ENCODE peak calls at places on chromosomes 2 and 18, in eight cellular contexts. W, U, M, D, Y, S, L and P are unnamed samples.

GRCh38 chr2:109322111-109322510 is 193.1 kb downstream of the SH3RF3 start:
- DNase-seq in D (peak), U (peak), W (no peak), S (peak), L (peak), Y (peak), M (peak), P (peak)

GRCh38 chr18:55296761-55297160 is 291.2 kb downstream of the TCF4 start:
- DNase-seq in Y (no peak), U (no peak), S (no peak), W (no peak), M (no peak), L (no peak), D (peak), P (no peak)

GRCh38 chr2:190407246-190407661 is 901 bp upstream of the MFSD6 start:
- DNase-seq in Y (no peak), W (no peak), L (no peak), D (no peak), U (no peak), S (no peak), M (no peak), P (no peak)

GRCh38 chr2:218860950-218861381 is 1.4 kb downstream of the WNT6 start:
- DNase-seq in M (peak), U (peak), S (peak), W (peak), D (peak), Y (no peak), L (no peak), P (peak)

GRCh38 chr18:79093986-79094385 is 24.8 kb downstream of the ATP9B start:
- DNase-seq in M (no peak), U (no peak), L (no peak), D (no peak), W (no peak), Y (no peak), S (no peak), P (no peak)

GRCh38 chr2:43270930-43271615 is 44.7 kb upstream of the ZFP36L2 start:
- DNase-seq in W (no peak), D (peak), L (no peak), S (no peak), U (no peak), Y (no peak), M (no peak), P (no peak)

GRCh38 chr18:37570336-37570930 is 4.8 kb upstream of the CELF4 start:
- DNase-seq in L (no peak), M (no peak), Y (no peak), D (no peak), U (no peak), W (peak), S (no peak), P (no peak)

GRCh38 chr2:230130668-230131364 is 62.1 kb upstream of the SLC16A14 start:
- DNase-seq in W (no peak), Y (peak), L (no peak), S (peak), U (peak), M (peak), D (peak), P (peak)

GRCh38 chr2:114729025-114729424 is 286.6 kb downstream of the DPP10 start:
- DNase-seq in U (no peak), M (no peak), D (no peak), S (no peak), L (no peak), Y (no peak), W (no peak), P (no peak)

GRCh38 chr2:68720665-68721064 is 13.9 kb upstream of the ARHGAP25 start:
- DNase-seq in Y (no peak), W (no peak), M (no peak), L (no peak), D (no peak), S (no peak), U (no peak), P (no peak)

GRCh38 chr2:68719912-68720311 is 14.7 kb upstream of the ARHGAP25 start:
- DNase-seq in S (no peak), U (no peak), Y (no peak), M (no peak), L (no peak), D (no peak), W (no peak), P (no peak)

GRCh38 chr2:68721482-68722071 is 13.0 kb upstream of the ARHGAP25 start:
- DNase-seq in M (no peak), D (no peak), L (no peak), Y (no peak), W (no peak), S (no peak), U (no peak), P (no peak)

GRCh38 chr2:68726100-68726499 is 8.5 kb upstream of the ARHGAP25 start:
- DNase-seq in D (no peak), S (no peak), U (no peak), M (no peak), L (no peak), Y (no peak), W (no peak), P (no peak)

GRCh38 chr2:68722712-68723111 is 11.9 kb upstream of the ARHGAP25 start:
- DNase-seq in Y (no peak), M (no peak), D (no peak), U (no peak), S (no peak), W (peak), L (no peak), P (no peak)
- TF ChIP-seq CTCF in Y (no peak), M (no peak), D (no peak), U (no peak), S (no peak), W (no peak), L (no peak), P (no peak)

DNA sequence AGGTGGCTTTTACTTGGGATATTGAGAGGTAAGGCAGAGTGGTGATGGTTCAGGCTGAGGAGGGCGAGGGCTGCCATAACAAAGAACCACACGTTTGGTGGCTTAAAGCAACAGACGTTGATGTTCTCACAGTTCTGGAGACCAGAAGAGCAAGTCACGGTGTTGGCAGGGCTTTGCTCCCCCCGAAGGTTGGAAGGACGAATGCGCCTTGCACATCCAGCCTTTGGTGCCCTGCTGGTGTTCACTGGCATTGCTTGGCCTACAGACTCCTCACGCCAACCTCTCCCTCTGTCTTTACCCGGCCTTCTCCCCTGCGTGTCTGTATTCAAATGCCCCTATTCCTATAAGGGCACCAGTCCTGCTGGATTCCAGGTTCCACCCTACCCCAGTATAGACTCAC is 125.4 kb downstream of the TPO start:
- DNase-seq in M (no peak), U (no peak), L (no peak), D (peak), S (no peak), Y (no peak), W (peak), P (no peak)
- TF ChIP-seq CTCF in M (no peak), U (no peak), L (no peak), D (peak), S (no peak), Y (no peak), W (no peak), P (peak)

GRCh38 chr2:79972661-79973060 is 331.9 kb downstream of the LRRTM1 start:
- DNase-seq in Y (no peak), M (no peak), S (no peak), D (no peak), U (no peak), W (no peak), L (no peak), P (no peak)

GRCh38 chr2:79964966-79965365 is 339.6 kb downstream of the LRRTM1 start:
- DNase-seq in W (no peak), Y (no peak), S (no peak), D (no peak), M (no peak), U (no peak), L (no peak), P (no peak)

GRCh38 chr2:79966369-79966768 is 338.2 kb downstream of the LRRTM1 start:
- DNase-seq in W (no peak), D (no peak), Y (no peak), M (no peak), U (no peak), S (no peak), L (no peak), P (no peak)

GRCh38 chr2:79971807-79972206 is 332.7 kb downstream of the LRRTM1 start:
- DNase-seq in S (no peak), L (no peak), M (no peak), W (no peak), Y (no peak), U (no peak), D (no peak), P (no peak)

GRCh38 chr2:79966882-79967281 is 337.7 kb downstream of the LRRTM1 start:
- DNase-seq in M (no peak), U (no peak), Y (no peak), D (no peak), S (no peak), L (no peak), W (no peak), P (no peak)
- TF ChIP-seq CTCF in M (no peak), U (no peak), Y (no peak), D (no peak), S (no peak), L (no peak), W (no peak), P (no peak)

GRCh38 chr2:118169359-118170005 is 81.2 kb downstream of the INSIG2 start:
- DNase-seq in D (no peak), U (peak), Y (no peak), M (peak), L (no peak), W (no peak), S (peak), P (peak)
- TF ChIP-seq CTCF in D (no peak), U (no peak), Y (no peak), M (no peak), L (no peak), W (no peak), S (no peak), P (no peak)

GRCh38 chr2:70767094-70767698 is 804 bp downstream of the ADD2 start:
- DNase-seq in S (no peak), D (no peak), Y (no peak), L (no peak), W (peak), U (no peak), M (no peak), P (no peak)

GRCh38 chr2:70766357-70767093 is 1.5 kb downstream of the ADD2 start:
- DNase-seq in Y (no peak), W (no peak), D (no peak), M (no peak), L (no peak), S (no peak), U (no peak), P (no peak)

GRCh38 chr2:70769450-70769849 is 1.4 kb upstream of the ADD2 start:
- DNase-seq in W (no peak), Y (no peak), S (no peak), U (no peak), M (no peak), D (no peak), L (no peak), P (no peak)

GRCh38 chr2:70768585-70769085 is 635 bp upstream of the ADD2 start:
- DNase-seq in L (no peak), M (no peak), W (no peak), S (no peak), Y (no peak), U (no peak), D (no peak), P (no peak)

DNA sequence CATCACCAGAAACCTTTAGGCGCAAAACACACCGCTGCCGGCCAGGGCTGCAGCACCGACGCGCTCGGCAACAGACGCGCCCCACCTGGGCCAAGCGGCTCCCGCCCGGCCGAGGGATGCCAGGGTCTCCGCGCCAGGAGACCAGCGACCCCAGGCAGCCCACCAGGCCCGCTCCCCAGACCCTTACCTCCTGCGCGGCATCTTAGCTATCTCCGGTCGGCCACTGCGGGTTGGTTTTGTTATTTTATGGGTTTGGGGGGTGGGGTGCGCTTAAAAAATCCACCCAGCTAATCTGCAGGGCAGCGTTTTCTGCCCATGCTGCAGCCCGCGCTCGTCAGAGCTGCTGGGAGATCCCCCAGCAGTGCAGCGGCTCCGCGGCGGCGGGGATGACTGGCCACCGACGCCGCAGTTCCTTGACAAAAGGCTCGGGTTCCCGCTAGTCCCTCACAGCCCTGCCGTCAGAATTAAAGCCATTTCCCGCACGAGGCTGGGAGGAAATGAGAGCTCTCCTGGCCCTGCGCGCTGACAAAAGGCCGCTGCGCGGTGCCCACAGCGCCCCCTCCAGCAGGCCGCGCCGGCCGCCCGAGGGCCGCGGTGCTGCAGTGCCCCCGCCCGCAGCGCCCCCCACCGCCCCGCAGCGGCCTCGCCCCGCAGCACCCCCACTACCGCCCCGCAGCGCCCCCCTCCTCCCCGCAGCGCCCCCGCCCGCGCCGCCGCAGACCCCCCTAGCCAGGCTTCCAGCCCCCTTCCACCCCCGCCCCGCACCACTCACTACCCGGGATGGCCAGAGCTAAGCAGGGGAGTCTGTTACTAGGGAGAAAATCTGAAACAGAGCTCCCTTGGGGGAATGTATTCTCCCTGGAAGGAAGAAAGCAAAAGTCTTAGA is at the start of gene ADD2:
- DNase-seq in Y (peak), U (peak), M (peak), S (peak), D (peak), L (no peak), W (peak), P (peak)
- TF ChIP-seq CTCF in Y (peak), U (no peak), M (no peak), S (no peak), D (no peak), L (no peak), W (peak), P (peak)

GRCh38 chr2:181973379-181973778 is 12.3 kb upstream of the PPP1R1C start:
- DNase-seq in U (no peak), L (no peak), D (no peak), Y (no peak), S (no peak), M (no peak), W (no peak), P (no peak)

GRCh38 chr2:181972431-181973190 is 13.0 kb upstream of the PPP1R1C start:
- DNase-seq in S (no peak), M (no peak), L (no peak), U (no peak), Y (no peak), W (no peak), D (peak), P (no peak)

GRCh38 chr2:181971032-181971431 is 14.6 kb upstream of the PPP1R1C start:
- DNase-seq in L (no peak), U (no peak), W (no peak), M (no peak), Y (no peak), D (no peak), S (no peak), P (no peak)

DNA sequence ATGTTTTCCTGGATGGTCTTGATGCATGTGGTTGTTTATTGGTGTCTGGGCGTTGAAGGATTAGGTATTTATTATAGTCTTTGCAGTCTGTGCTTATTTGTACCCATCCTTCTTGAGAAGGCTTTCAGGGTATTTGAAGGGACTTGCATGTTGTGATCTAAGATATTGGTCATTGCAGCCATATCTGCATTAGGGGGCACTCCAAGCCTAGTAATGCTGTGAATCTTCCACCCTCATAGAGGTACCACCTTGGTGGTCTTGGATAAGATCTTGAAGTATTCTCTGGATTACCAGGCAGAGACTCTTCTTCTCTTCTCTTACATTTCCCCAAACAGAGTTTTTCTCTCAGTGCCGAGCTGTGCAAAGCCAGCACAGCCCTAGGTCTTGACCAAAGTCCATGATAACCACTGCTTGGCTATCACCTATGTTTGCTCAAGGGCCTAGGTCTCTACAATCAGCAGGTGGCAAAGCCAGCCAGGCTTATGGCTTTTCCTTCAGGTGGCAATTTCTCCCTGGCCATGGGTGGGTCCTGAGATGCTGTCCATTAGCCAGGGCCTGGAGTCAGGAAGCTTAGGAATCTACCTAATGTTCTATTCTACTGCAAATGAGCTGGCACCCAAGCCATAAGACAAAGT is 15.4 kb upstream of the PPP1R1C start:
- DNase-seq in S (no peak), L (no peak), Y (peak), U (no peak), M (no peak), W (no peak), D (no peak), P (no peak)
- TF ChIP-seq CTCF in S (peak), L (no peak), Y (no peak), U (no peak), M (no peak), W (no peak), D (no peak), P (peak)

DNA sequence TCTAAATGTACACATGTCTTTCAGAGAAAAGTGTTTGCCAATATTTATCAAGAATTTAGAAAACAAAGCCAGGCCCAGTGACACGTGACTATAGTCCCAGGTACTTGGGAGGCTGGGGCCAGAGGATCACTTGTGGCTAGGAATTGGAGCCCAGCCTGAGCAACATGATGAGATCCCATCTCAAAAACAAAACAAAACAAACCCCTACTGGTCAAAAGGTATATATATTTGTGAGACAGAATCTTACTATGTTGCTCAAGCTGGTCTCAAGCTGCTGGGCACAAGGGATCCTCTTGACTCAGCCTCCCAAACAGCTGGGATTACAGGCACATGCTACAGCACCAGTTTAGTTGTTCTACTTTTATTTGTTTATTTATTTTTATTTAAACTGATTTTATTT is 79.2 kb downstream of the ZDBF2 start:
- DNase-seq in Y (no peak), S (no peak), U (no peak), W (no peak), L (no peak), D (peak), M (no peak), P (no peak)
- TF ChIP-seq CTCF in Y (no peak), S (no peak), U (no peak), W (no peak), L (no peak), D (no peak), M (no peak), P (no peak)

GRCh38 chr2:192155521-192156118 is 39.1 kb downstream of the TMEFF2 start:
- DNase-seq in U (no peak), D (no peak), S (no peak), W (no peak), L (no peak), Y (no peak), M (no peak), P (no peak)
- TF ChIP-seq CTCF in U (no peak), D (no peak), S (no peak), W (no peak), L (no peak), Y (no peak), M (no peak), P (no peak)